ENCODE peak calls at places on chromosomes 13 and 19, in five cellular contexts. D, L, G, K and O are unnamed samples.

GRCh38 chr19:42306646-42307045 is 4.2 kb upstream of the PAFAH1B3 start:
- DNase-seq in K (no peak), D (no peak), G (no peak), L (no peak), O (no peak)

GRCh38 chr13:94344126-94344863 is 135.2 kb downstream of the DCT start:
- DNase-seq in G (no peak), L (no peak), K (peak), D (no peak), O (no peak)

GRCh38 chr19:49065905-49066512 is 1.4 kb upstream of the NTF4 start:
- DNase-seq in K (no peak), L (no peak), G (no peak), D (no peak), O (no peak)

GRCh38 chr19:18700501-18701249 is 17.2 kb downstream of the CRTC1 start:
- DNase-seq in K (peak), G (peak), D (peak), L (peak), O (no peak)

GRCh38 chr13:87684850-87685735 is 13.9 kb downstream of the SLITRK5 start:
- DNase-seq in D (no peak), K (no peak), G (no peak), L (no peak), O (no peak)

GRCh38 chr13:81171065-81171647 is 830.2 kb upstream of the SPRY2 start:
- DNase-seq in L (no peak), K (peak), G (peak), D (no peak), O (peak)

GRCh38 chr13:110308377-110309158 is 1.5 kb downstream of the COL4A2 start:
- DNase-seq in K (peak), L (no peak), D (no peak), G (peak), O (peak)

GRCh38 chr19:5339950-5340636 is 519 bp downstream of the PTPRS start:
- DNase-seq in D (no peak), K (no peak), G (peak), L (no peak), O (no peak)

GRCh38 chr13:80214521-80214941 is 126.4 kb downstream of the SPRY2 start:
- DNase-seq in L (no peak), D (no peak), G (no peak), K (no peak), O (no peak)

GRCh38 chr13:91647361-91647970 is 249.0 kb downstream of the GPC5 start:
- DNase-seq in L (no peak), D (no peak), G (peak), K (no peak), O (no peak)

GRCh38 chr13:40221460-40222201 is 444.8 kb downstream of the FOXO1 start:
- DNase-seq in K (peak), D (peak), G (no peak), L (no peak), O (peak)

GRCh38 chr13:69109891-69110525 is 997.6 kb upstream of the ATXN8OS start:
- DNase-seq in L (no peak), D (no peak), G (peak), K (no peak), O (no peak)

GRCh38 chr19:54517483-54517882 is 14.9 kb downstream of the LAIR2 start:
- DNase-seq in D (no peak), L (peak), G (peak), K (peak), O (peak)

GRCh38 chr19:8340341-8341096 is 2.5 kb downstream of the KANK3 start:
- DNase-seq in L (no peak), K (no peak), G (no peak), D (no peak), O (no peak)

GRCh38 chr19:38975214-38975860 is at the start of gene FBXO17:
- DNase-seq in L (no peak), D (no peak), G (peak), K (peak), O (peak)

GRCh38 chr19:17846146-17846545 is 1.6 kb downstream of the JAK3 start:
- DNase-seq in K (no peak), D (no peak), G (no peak), L (no peak), O (no peak)

GRCh38 chr13:105655046-105655445 is 880.4 kb downstream of the EFNB2 start:
- DNase-seq in K (peak), L (no peak), D (no peak), G (peak), O (peak)

GRCh38 chr19:58361900-58362271 is 665 bp downstream of the ZNF497 start:
- DNase-seq in K (peak), D (no peak), G (peak), L (peak), O (no peak)

GRCh38 chr19:7716762-7717161 is 14.8 kb upstream of the FCER2 start:
- DNase-seq in L (no peak), G (no peak), K (no peak), D (no peak), O (no peak)

GRCh38 chr19:10086904-10087256 is 763 bp downstream of the SHFL start:
- DNase-seq in D (no peak), L (peak), K (no peak), G (no peak), O (no peak)

GRCh38 chr13:24923305-24923640 is 159.3 kb downstream of the RNF17 start:
- DNase-seq in G (peak), K (peak), L (no peak), D (no peak), O (no peak)

GRCh38 chr19:11007376-11007775 is 46.5 kb downstream of the SMARCA4 start:
- DNase-seq in D (no peak), K (no peak), G (no peak), L (no peak), O (no peak)

GRCh38 chr19:13026478-13026999 is 31.3 kb downstream of the NFIX start:
- DNase-seq in D (no peak), G (peak), K (peak), L (no peak), O (no peak)

GRCh38 chr19:51157265-51157664 is 15.2 kb downstream of the SIGLEC7 start:
- DNase-seq in G (no peak), D (no peak), L (no peak), K (no peak), O (no peak)

GRCh38 chr13:33740134-33740538 is 77.8 kb upstream of the RFC3 start:
- DNase-seq in D (no peak), K (peak), G (no peak), L (no peak), O (peak)

GRCh38 chr13:36366023-36366422 is 19.8 kb upstream of the SPART start:
- DNase-seq in D (no peak), G (no peak), K (no peak), L (no peak), O (no peak)

GRCh38 chr19:32333227-32333626 is 12.2 kb upstream of the ZNF507 start:
- DNase-seq in L (no peak), D (no peak), G (no peak), K (no peak), O (no peak)

GRCh38 chr19:56132316-56132822 is 8.7 kb upstream of the ZNF444 start:
- DNase-seq in D (no peak), K (peak), G (no peak), L (no peak), O (no peak)

GRCh38 chr19:41351339-41352245 is 2.1 kb downstream of the TGFB1 start:
- DNase-seq in D (peak), K (peak), G (peak), L (peak), O (no peak)

GRCh38 chr19:35225951-35226350 is 2.6 kb downstream of the FAM187B start:
- DNase-seq in L (no peak), G (no peak), D (no peak), K (no peak), O (no peak)

GRCh38 chr19:49363265-49364082 is at the start of gene DKKL1:
- DNase-seq in L (peak), D (peak), K (peak), G (peak), O (peak)

GRCh38 chr19:47674548-47674947 is 38.7 kb upstream of the EHD2 start:
- DNase-seq in D (no peak), L (no peak), G (no peak), K (no peak), O (no peak)